ENCODE peak calls at places on chromosome 20, in six cellular contexts. W is brain microvascular endothelial cell, Q is M059J, F is ELR, E is kidney tubule cell, K is amniotic stem cell. G is an unnamed sample.

GRCh38 chr20:20440473-20440872 is 72.6 kb downstream of the INSM1 start:
- DNase-seq in W (no peak), Q (no peak), F (no peak), E (no peak), K (no peak), G (no peak)

GRCh38 chr20:43778375-43778774 is 51.6 kb upstream of the GTSF1L start:
- DNase-seq in W (no peak), Q (no peak), F (no peak), E (no peak), K (no peak), G (no peak)

GRCh38 chr20:1392443-1392692 is 486 bp downstream of the FKBP1A start:
- DNase-seq in W (no peak), Q (no peak), F (no peak), E (no peak), K (no peak), G (no peak)

GRCh38 chr20:49593441-49594142 is 25.7 kb upstream of the PTGIS start:
- DNase-seq in W (no peak), Q (peak), F (peak), E (no peak), K (no peak), G (no peak)

GRCh38 chr20:5945963-5946362 is 4.4 kb downstream of the TRMT6 start:
- DNase-seq in W (peak), Q (peak), F (peak), E (no peak), K (no peak), G (peak)

GRCh38 chr20:55472704-55473103 is 532.6 kb downstream of the CBLN4 start:
- DNase-seq in W (no peak), Q (no peak), F (peak), E (no peak), K (no peak), G (peak)

GRCh38 chr20:63498950-63499332 is at the start of gene EEF1A2:
- DNase-seq in W (no peak), Q (peak), F (peak), E (no peak), K (no peak), G (no peak)

GRCh38 chr20:38674178-38675133 is 49.8 kb upstream of the SLC32A1 start:
- DNase-seq in W (peak), Q (no peak), F (peak), E (peak), K (peak), G (peak)

GRCh38 chr20:62365814-62366369 is 1.2 kb downstream of the LAMA5 start:
- DNase-seq in W (no peak), Q (peak), F (no peak), E (peak), K (no peak), G (no peak)

GRCh38 chr20:33933469-33933909 is 60.2 kb upstream of the RALY start:
- DNase-seq in W (peak), Q (peak), F (peak), E (peak), K (no peak), G (peak)

GRCh38 chr20:62382306-62383198 is 4.4 kb upstream of the RPS21 start:
- DNase-seq in W (peak), Q (peak), F (peak), E (peak), K (peak), G (peak)

GRCh38 chr20:51326241-51326819 is 216.2 kb downstream of the NFATC2 start:
- DNase-seq in W (peak), Q (no peak), F (peak), E (no peak), K (peak), G (peak)

GRCh38 chr20:24821391-24821790 is 127.7 kb upstream of the CST7 start:
- DNase-seq in W (no peak), Q (no peak), F (no peak), E (no peak), K (no peak), G (no peak)

GRCh38 chr20:23293689-23294088 is 56.9 kb upstream of the NXT1 start:
- DNase-seq in W (no peak), Q (no peak), F (no peak), E (no peak), K (no peak), G (no peak)

GRCh38 chr20:34042286-34042685 is 48.6 kb downstream of the RALY start:
- DNase-seq in W (no peak), Q (no peak), F (no peak), E (no peak), K (no peak), G (no peak)

GRCh38 chr20:63132131-63132714 is 83.7 kb downstream of the YTHDF1 start:
- DNase-seq in W (no peak), Q (no peak), F (no peak), E (no peak), K (no peak), G (no peak)

GRCh38 chr20:59866338-59866737 is 67.1 kb downstream of the SYCP2 start:
- DNase-seq in W (no peak), Q (no peak), F (no peak), E (no peak), K (no peak), G (no peak)

GRCh38 chr20:23566199-23566932 is 1.9 kb downstream of the CST9L start:
- DNase-seq in W (no peak), Q (no peak), F (no peak), E (no peak), K (no peak), G (no peak)

GRCh38 chr20:41352106-41352505 is 11.5 kb downstream of the LPIN3 start:
- DNase-seq in W (no peak), Q (no peak), F (no peak), E (no peak), K (no peak), G (no peak)